ENCODE peak calls at places on chromosomes 7 and 10, in seven cellular contexts. One of them, this sample, is unnamed.

GRCh38 chr10:102642553-102643345 is 1.5 kb upstream of the TRIM8 start:
- DNase-seq in K562: peak; percentile 31
- DNase-seq in HepG2: peak; percentile 50
- DNase-seq in HCT116: peak; percentile 29
- DNase-seq in SK-N-SH: peak; percentile 62
- DNase-seq in GM12878: no peak
- DNase-seq in H1: no peak
- DNase-seq in this sample: no peak

GRCh38 chr7:71155236-71155635 is 23.3 kb downstream of the GALNT17 start:
- DNase-seq in K562: no peak
- DNase-seq in HepG2: no peak
- DNase-seq in HCT116: no peak
- DNase-seq in SK-N-SH: no peak
- DNase-seq in GM12878: no peak
- DNase-seq in H1: no peak
- DNase-seq in this sample: no peak

GRCh38 chr7:133275008-133275407 is 22.1 kb downstream of the EXOC4 start:
- DNase-seq in K562: peak; percentile 41
- DNase-seq in HepG2: no peak
- DNase-seq in HCT116: no peak
- DNase-seq in SK-N-SH: no peak
- DNase-seq in GM12878: no peak
- DNase-seq in H1: no peak
- DNase-seq in this sample: no peak

GRCh38 chr10:116084166-116084565 is 188.8 kb downstream of the GFRA1 start:
- DNase-seq in K562: no peak
- DNase-seq in HepG2: no peak
- DNase-seq in HCT116: no peak
- DNase-seq in SK-N-SH: no peak
- DNase-seq in GM12878: no peak
- DNase-seq in H1: no peak
- DNase-seq in this sample: no peak

GRCh38 chr10:78277267-78277666 is 243.6 kb downstream of the RPS24 start:
- DNase-seq in K562: no peak
- DNase-seq in HepG2: no peak
- DNase-seq in HCT116: no peak
- DNase-seq in SK-N-SH: no peak
- DNase-seq in GM12878: no peak
- DNase-seq in H1: no peak
- DNase-seq in this sample: no peak

GRCh38 chr10:25556457-25556856 is 377.6 kb upstream of the MYO3A start:
- DNase-seq in K562: peak; percentile 40
- DNase-seq in HepG2: no peak
- DNase-seq in HCT116: no peak
- DNase-seq in SK-N-SH: no peak
- DNase-seq in GM12878: no peak
- DNase-seq in H1: no peak
- DNase-seq in this sample: no peak

GRCh38 chr7:140537750-140538482 is 58.6 kb upstream of the MKRN1 start:
- DNase-seq in K562: no peak
- DNase-seq in HepG2: no peak
- DNase-seq in HCT116: no peak
- DNase-seq in SK-N-SH: no peak
- DNase-seq in GM12878: no peak
- DNase-seq in H1: no peak
- DNase-seq in this sample: no peak

GRCh38 chr7:157309990-157310668 is 26.7 kb upstream of the DNAJB6 start:
- DNase-seq in K562: no peak
- DNase-seq in HepG2: peak; percentile 74
- DNase-seq in HCT116: peak; percentile 80
- DNase-seq in SK-N-SH: peak; percentile 42
- DNase-seq in GM12878: no peak
- DNase-seq in H1: peak; percentile 94
- DNase-seq in this sample: peak; percentile 95

GRCh38 chr7:139737221-139738100 is 40.3 kb downstream of the HIPK2 start:
- DNase-seq in K562: no peak
- DNase-seq in HepG2: no peak
- DNase-seq in HCT116: no peak
- DNase-seq in SK-N-SH: no peak
- DNase-seq in GM12878: no peak
- DNase-seq in H1: no peak
- DNase-seq in this sample: no peak

GRCh38 chr7:112226701-112227276 is 20.3 kb downstream of the ZNF277 start:
- DNase-seq in K562: no peak
- DNase-seq in HepG2: no peak
- DNase-seq in HCT116: no peak
- DNase-seq in SK-N-SH: no peak
- DNase-seq in GM12878: no peak
- DNase-seq in H1: no peak
- DNase-seq in this sample: no peak

GRCh38 chr7:31741852-31742251 is 54.8 kb downstream of the PPP1R17 start:
- DNase-seq in K562: no peak
- DNase-seq in HepG2: no peak
- DNase-seq in HCT116: no peak
- DNase-seq in SK-N-SH: no peak
- DNase-seq in GM12878: no peak
- DNase-seq in H1: no peak
- DNase-seq in this sample: no peak

GRCh38 chr10:77037735-77038411 is 599.7 kb downstream of the KCNMA1 start:
- DNase-seq in K562: no peak
- DNase-seq in HepG2: no peak
- DNase-seq in HCT116: no peak
- DNase-seq in SK-N-SH: no peak
- DNase-seq in GM12878: no peak
- DNase-seq in H1: no peak
- DNase-seq in this sample: no peak

GRCh38 chr7:115721293-115721920 is 309.2 kb downstream of the TFEC start:
- DNase-seq in K562: no peak
- DNase-seq in HepG2: no peak
- DNase-seq in HCT116: no peak
- DNase-seq in SK-N-SH: no peak
- DNase-seq in GM12878: no peak
- DNase-seq in H1: no peak
- DNase-seq in this sample: no peak

GRCh38 chr7:158249692-158250091 is 337.9 kb downstream of the PTPRN2 start:
- DNase-seq in K562: no peak
- DNase-seq in HepG2: no peak
- DNase-seq in HCT116: no peak
- DNase-seq in SK-N-SH: peak; percentile 3
- DNase-seq in GM12878: no peak
- DNase-seq in H1: no peak
- DNase-seq in this sample: no peak

GRCh38 chr10:110181451-110181850 is 26.0 kb upstream of the MXI1 start:
- DNase-seq in K562: no peak
- DNase-seq in HepG2: no peak
- DNase-seq in HCT116: no peak
- DNase-seq in SK-N-SH: peak; percentile 48
- DNase-seq in GM12878: no peak
- DNase-seq in H1: no peak
- DNase-seq in this sample: no peak

GRCh38 chr10:22010973-22011408 is 7.5 kb upstream of the DNAJC1 start:
- DNase-seq in K562: no peak
- DNase-seq in HepG2: no peak
- DNase-seq in HCT116: peak; percentile 18
- DNase-seq in SK-N-SH: no peak
- DNase-seq in GM12878: no peak
- DNase-seq in H1: no peak
- DNase-seq in this sample: no peak

GRCh38 chr10:94194256-94194655 is 168.5 kb downstream of the NOC3L start:
- DNase-seq in K562: no peak
- DNase-seq in HepG2: no peak
- DNase-seq in HCT116: no peak
- DNase-seq in SK-N-SH: no peak
- DNase-seq in GM12878: no peak
- DNase-seq in H1: no peak
- DNase-seq in this sample: no peak

GRCh38 chr10:75405201-75406143 is 3.9 kb upstream of the ZNF503 start:
- DNase-seq in K562: no peak
- DNase-seq in HepG2: peak; percentile 89
- DNase-seq in HCT116: no peak
- DNase-seq in SK-N-SH: peak; percentile 56
- DNase-seq in GM12878: no peak
- DNase-seq in H1: no peak
- DNase-seq in this sample: no peak
- H3K27me3 ChIP-seq in K562: peaks cover 62% of the 10 kb centered on the region
- H3K27me3 ChIP-seq in HepG2: no peaks in the 10 kb centered on the region
- H3K27me3 ChIP-seq in HCT116: no peaks in the 10 kb centered on the region
- H3K27me3 ChIP-seq in SK-N-SH: no peaks in the 10 kb centered on the region
- H3K27me3 ChIP-seq in GM12878: peaks cover 9% of the 10 kb centered on the region
- H3K27me3 ChIP-seq in H1: peaks cover 98% of the 10 kb centered on the region
- H3K27me3 ChIP-seq in this sample: peaks cover 90% of the 10 kb centered on the region

DNA sequence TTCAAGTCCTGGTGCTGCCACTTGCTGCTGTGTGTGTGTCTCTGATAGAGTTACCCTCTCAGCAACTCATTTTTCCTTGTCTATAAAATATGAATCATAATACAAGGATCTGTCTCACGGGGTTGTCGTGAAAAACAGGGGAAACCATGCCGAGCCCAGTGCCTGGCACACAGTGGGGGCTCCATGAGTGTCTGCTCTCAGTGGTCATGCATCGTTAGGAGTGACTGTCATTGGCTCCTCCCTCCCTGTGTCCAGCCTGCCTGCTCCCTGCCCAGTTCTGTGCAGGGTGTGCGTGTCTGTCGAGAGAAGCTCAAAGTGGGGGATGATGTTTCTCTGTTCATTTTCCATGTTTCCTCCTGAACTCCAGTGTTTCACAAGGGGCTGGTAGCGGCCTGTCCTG is 83.6 kb upstream of the LRRC4 start:
- DNase-seq in K562: no peak
- DNase-seq in HepG2: no peak
- DNase-seq in HCT116: no peak
- DNase-seq in SK-N-SH: no peak
- DNase-seq in GM12878: no peak
- DNase-seq in H1: no peak
- DNase-seq in this sample: no peak
- TF ChIP-seq YY1 in K562: no peak
- TF ChIP-seq YY1 in HepG2: no peak
- TF ChIP-seq YY1 in HCT116: no peak
- TF ChIP-seq YY1 in SK-N-SH: no peak
- TF ChIP-seq YY1 in GM12878: no peak
- TF ChIP-seq YY1 in H1: no peak
- TF ChIP-seq YY1 in this sample: no peak

GRCh38 chr7:73700070-73700423 is 16.6 kb downstream of the BUD23 start:
- DNase-seq in K562: no peak
- DNase-seq in HepG2: no peak
- DNase-seq in HCT116: no peak
- DNase-seq in SK-N-SH: no peak
- DNase-seq in GM12878: no peak
- DNase-seq in H1: no peak
- DNase-seq in this sample: no peak

GRCh38 chr7:73702665-73703064 is 16.8 kb downstream of the STX1A start:
- DNase-seq in K562: no peak
- DNase-seq in HepG2: no peak
- DNase-seq in HCT116: no peak
- DNase-seq in SK-N-SH: peak; percentile 36
- DNase-seq in GM12878: no peak
- DNase-seq in H1: no peak
- DNase-seq in this sample: no peak

GRCh38 chr7:73700581-73701134 is 17.3 kb downstream of the BUD23 start:
- DNase-seq in K562: no peak
- DNase-seq in HepG2: no peak
- DNase-seq in HCT116: no peak
- DNase-seq in SK-N-SH: peak; percentile 46
- DNase-seq in GM12878: no peak
- DNase-seq in H1: no peak
- DNase-seq in this sample: no peak

GRCh38 chr7:73702226-73702625 is 17.2 kb downstream of the STX1A start:
- DNase-seq in K562: no peak
- DNase-seq in HepG2: no peak
- DNase-seq in HCT116: no peak
- DNase-seq in SK-N-SH: no peak
- DNase-seq in GM12878: no peak
- DNase-seq in H1: no peak
- DNase-seq in this sample: no peak

DNA sequence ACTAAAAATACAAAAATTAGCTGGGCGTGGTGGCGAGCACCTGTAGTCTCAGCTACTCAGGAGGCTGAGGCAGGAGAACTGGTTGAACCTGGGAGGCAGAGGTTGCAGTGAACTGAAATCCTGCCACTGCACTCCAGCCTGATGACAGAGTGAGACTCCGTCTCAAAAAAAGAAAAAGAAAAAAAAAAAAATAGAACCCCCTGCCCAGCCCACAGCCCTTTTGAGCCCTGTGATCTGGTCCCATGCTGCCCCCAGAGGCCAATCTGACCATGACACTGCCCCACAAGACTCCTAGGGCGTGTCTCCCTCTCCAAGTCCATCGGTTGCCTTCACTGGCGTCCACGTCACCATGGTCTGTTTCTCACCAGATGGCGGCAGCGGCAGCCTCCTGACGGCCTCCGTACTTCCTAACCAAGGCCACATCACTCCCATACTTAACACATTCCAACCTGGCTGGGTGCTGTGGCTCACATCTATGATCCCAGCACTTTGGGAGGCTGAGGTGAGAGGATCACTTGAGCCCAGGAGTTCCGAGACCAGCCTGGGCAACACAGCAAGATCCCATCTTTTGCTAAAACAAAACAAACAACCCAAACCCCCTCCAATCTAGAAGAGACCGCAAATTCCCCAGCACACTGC is 18.0 kb downstream of the STX1A start:
- DNase-seq in K562: peak; percentile 85
- DNase-seq in HepG2: peak; percentile 54
- DNase-seq in HCT116: peak; percentile 68
- DNase-seq in SK-N-SH: peak; percentile 92
- DNase-seq in GM12878: no peak
- DNase-seq in H1: peak; percentile 53
- DNase-seq in this sample: peak; percentile 51
- H3K4me1 ChIP-seq in K562: peaks cover 60% of the 10 kb centered on the region
- H3K4me1 ChIP-seq in HepG2: peaks cover 15% of the 10 kb centered on the region
- H3K4me1 ChIP-seq in HCT116: peaks cover 39% of the 10 kb centered on the region
- H3K4me1 ChIP-seq in SK-N-SH: peaks cover 25% of the 10 kb centered on the region
- H3K4me1 ChIP-seq in GM12878: no peaks in the 10 kb centered on the region
- H3K4me1 ChIP-seq in H1: peaks cover 16% of the 10 kb centered on the region
- H3K4me1 ChIP-seq in this sample: peaks cover 15% of the 10 kb centered on the region

GRCh38 chr7:30682131-30683083 is at the start of gene CRHR2:
- DNase-seq in K562: peak; percentile 9
- DNase-seq in HepG2: no peak
- DNase-seq in HCT116: no peak
- DNase-seq in SK-N-SH: peak; percentile 94
- DNase-seq in GM12878: no peak
- DNase-seq in H1: no peak
- DNase-seq in this sample: no peak

GRCh38 chr7:30681262-30682130 is 760 bp downstream of the CRHR2 start:
- DNase-seq in K562: no peak
- DNase-seq in HepG2: no peak
- DNase-seq in HCT116: no peak
- DNase-seq in SK-N-SH: peak; percentile 58
- DNase-seq in GM12878: no peak
- DNase-seq in H1: peak; percentile 31
- DNase-seq in this sample: peak; percentile 74

GRCh38 chr7:30678805-30679204 is 3.5 kb downstream of the CRHR2 start:
- DNase-seq in K562: no peak
- DNase-seq in HepG2: no peak
- DNase-seq in HCT116: no peak
- DNase-seq in SK-N-SH: no peak
- DNase-seq in GM12878: no peak
- DNase-seq in H1: no peak
- DNase-seq in this sample: no peak

GRCh38 chr7:30683306-30683705 is 1.1 kb upstream of the CRHR2 start:
- DNase-seq in K562: no peak
- DNase-seq in HepG2: no peak
- DNase-seq in HCT116: no peak
- DNase-seq in SK-N-SH: no peak
- DNase-seq in GM12878: no peak
- DNase-seq in H1: no peak
- DNase-seq in this sample: no peak

GRCh38 chr7:30679664-30680063 is 2.6 kb downstream of the CRHR2 start:
- DNase-seq in K562: no peak
- DNase-seq in HepG2: no peak
- DNase-seq in HCT116: no peak
- DNase-seq in SK-N-SH: no peak
- DNase-seq in GM12878: no peak
- DNase-seq in H1: no peak
- DNase-seq in this sample: no peak
- H3K27me3 ChIP-seq in K562: peaks cover 19% of the 10 kb centered on the region
- H3K27me3 ChIP-seq in HepG2: peaks cover 49% of the 10 kb centered on the region
- H3K27me3 ChIP-seq in HCT116: peaks cover 55% of the 10 kb centered on the region
- H3K27me3 ChIP-seq in SK-N-SH: peaks cover 71% of the 10 kb centered on the region
- H3K27me3 ChIP-seq in GM12878: peaks cover 12% of the 10 kb centered on the region
- H3K27me3 ChIP-seq in H1: peaks cover 44% of the 10 kb centered on the region
- H3K27me3 ChIP-seq in this sample: peaks cover 46% of the 10 kb centered on the region

This sample was measured in NT2/D1.